ENCODE peak calls at places on chromosomes 4 and X, in ten cellular contexts. Y, S, C, D, U, F, J, Z, I and T are unnamed samples.

GRCh38 chrX:14243823-14244222 is 214.1 kb upstream of the GEMIN8 start:
- DNase-seq in Y (no peak), S (no peak), C (no peak), D (no peak), U (no peak), F (no peak), J (no peak), Z (peak), I (no peak), T (no peak)

GRCh38 chr4:111494971-111495370 is 650.3 kb upstream of the FAM241A start:
- DNase-seq in Y (no peak), S (no peak), C (no peak), D (no peak), U (peak), F (no peak), J (no peak), Z (no peak), I (no peak), T (no peak)

GRCh38 chr4:137083571-137083970 is 448.7 kb downstream of the PCDH18 start:
- DNase-seq in Y (no peak), S (no peak), C (no peak), D (no peak), U (peak), F (no peak), J (no peak), Z (no peak), I (no peak), T (no peak)

GRCh38 chrX:106862972-106863688 is 40.0 kb downstream of the RIPPLY1 start:
- DNase-seq in Y (no peak), S (no peak), C (peak), D (no peak), U (no peak), F (peak), J (no peak), Z (peak), I (peak), T (no peak)

GRCh38 chrX:149461746-149462145 is 43.4 kb downstream of the IDS start:
- DNase-seq in Y (no peak), S (no peak), C (no peak), D (no peak), U (no peak), F (no peak), J (no peak), Z (no peak), I (no peak), T (no peak)

GRCh38 chrX:30301977-30302376 is 7.2 kb downstream of the NR0B1 start:
- DNase-seq in Y (no peak), S (no peak), C (peak), D (no peak), U (no peak), F (peak), J (no peak), Z (no peak), I (no peak), T (no peak)

GRCh38 chr4:39037491-39037825 is 5.2 kb upstream of the TMEM156 start:
- DNase-seq in Y (no peak), S (no peak), C (peak), D (no peak), U (no peak), F (peak), J (no peak), Z (no peak), I (no peak), T (no peak)

GRCh38 chrX:50813843-50814661 is at the start of gene SHROOM4:
- DNase-seq in Y (no peak), S (peak), C (no peak), D (no peak), U (no peak), F (no peak), J (peak), Z (peak), I (no peak), T (peak)

GRCh38 chr4:88600129-88600849 is 8.0 kb downstream of the HERC3 start:
- DNase-seq in Y (peak), S (no peak), C (no peak), D (no peak), U (peak), F (peak), J (no peak), Z (no peak), I (no peak), T (no peak)

GRCh38 chr4:40923326-40924095 is 173.8 kb downstream of the NSUN7 start:
- DNase-seq in Y (no peak), S (no peak), C (no peak), D (no peak), U (no peak), F (no peak), J (no peak), Z (no peak), I (no peak), T (no peak)

GRCh38 chr4:186079698-186080097 is 10.7 kb downstream of the TLR3 start:
- DNase-seq in Y (no peak), S (no peak), C (no peak), D (no peak), U (no peak), F (no peak), J (no peak), Z (no peak), I (no peak), T (no peak)

GRCh38 chr4:32485976-32486375 is 1765.8 kb downstream of the PCDH7 start:
- DNase-seq in Y (no peak), S (no peak), C (no peak), D (no peak), U (no peak), F (no peak), J (no peak), Z (no peak), I (no peak), T (no peak)

GRCh38 chr4:3791910-3792542 is 25.8 kb downstream of the ADRA2C start:
- DNase-seq in Y (no peak), S (no peak), C (peak), D (no peak), U (no peak), F (peak), J (peak), Z (peak), I (no peak), T (peak)

GRCh38 chr4:4320951-4321714 is 31.1 kb downstream of the ZBTB49 start:
- DNase-seq in Y (no peak), S (no peak), C (no peak), D (no peak), U (no peak), F (no peak), J (no peak), Z (no peak), I (no peak), T (no peak)

GRCh38 chr4:145956288-145956890 is 17.8 kb upstream of the ZNF827 start:
- DNase-seq in Y (no peak), S (no peak), C (peak), D (peak), U (no peak), F (peak), J (peak), Z (peak), I (peak), T (peak)

GRCh38 chr4:139735381-139736256 is 70.0 kb downstream of the MGST2 start:
- DNase-seq in Y (no peak), S (peak), C (no peak), D (no peak), U (no peak), F (no peak), J (no peak), Z (peak), I (peak), T (peak)

GRCh38 chr4:16912896-16913295 is 14.5 kb upstream of the LDB2 start:
- DNase-seq in Y (no peak), S (no peak), C (no peak), D (no peak), U (no peak), F (no peak), J (no peak), Z (no peak), I (no peak), T (no peak)

GRCh38 chr4:16915956-16916355 is 17.5 kb upstream of the LDB2 start:
- DNase-seq in Y (no peak), S (no peak), C (no peak), D (no peak), U (no peak), F (no peak), J (no peak), Z (no peak), I (no peak), T (no peak)

GRCh38 chr4:16909245-16909644 is 10.8 kb upstream of the LDB2 start:
- DNase-seq in Y (no peak), S (no peak), C (no peak), D (no peak), U (no peak), F (no peak), J (peak), Z (peak), I (no peak), T (peak)

GRCh38 chr4:16916719-16917337 is 18.4 kb upstream of the LDB2 start:
- DNase-seq in Y (no peak), S (no peak), C (peak), D (peak), U (no peak), F (peak), J (peak), Z (peak), I (peak), T (peak)

DNA sequence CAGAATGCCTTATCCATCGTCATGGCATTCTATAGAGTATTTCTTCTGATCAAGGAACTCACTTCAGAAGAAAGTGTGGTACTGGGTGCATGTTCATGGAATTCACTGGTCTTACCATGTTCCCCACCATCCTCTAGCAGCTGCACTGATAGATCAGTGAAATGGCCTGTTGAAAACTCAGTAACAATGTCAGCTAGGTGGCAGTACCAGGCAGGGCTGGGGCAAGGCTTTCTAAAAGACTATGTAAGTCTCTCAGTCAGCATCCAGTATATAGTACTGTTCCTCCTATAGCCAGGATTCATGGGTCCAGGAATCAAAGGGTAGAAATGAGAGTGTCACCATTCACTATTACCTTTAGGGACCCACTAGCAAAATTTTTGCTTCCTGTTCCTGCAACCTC is 15.8 kb upstream of the LDB2 start:
- DNase-seq in Y (no peak), S (peak), C (no peak), D (no peak), U (no peak), F (no peak), J (no peak), Z (peak), I (no peak), T (no peak)
- TF ChIP-seq CTCF in Y (peak), S (no peak), C (no peak), D (no peak), U (peak), F (no peak), J (peak), Z (no peak), I (no peak), T (no peak)

GRCh38 chrX:154460326-154460725 is 2.2 kb downstream of the PLXNA3 start:
- DNase-seq in Y (no peak), S (no peak), C (no peak), D (no peak), U (no peak), F (no peak), J (no peak), Z (no peak), I (no peak), T (no peak)
- TF ChIP-seq CTCF in Y (peak), S (no peak), C (no peak), D (no peak), U (peak), F (no peak), J (no peak), Z (no peak), I (no peak), T (no peak)

GRCh38 chrX:133852837-133853236 is 132.6 kb downstream of the GPC3 start:
- DNase-seq in Y (no peak), S (no peak), C (no peak), D (no peak), U (no peak), F (no peak), J (no peak), Z (no peak), I (no peak), T (no peak)
- TF ChIP-seq CTCF in Y (no peak), S (no peak), C (no peak), D (no peak), U (no peak), F (no peak), J (no peak), Z (no peak), I (no peak), T (peak)

DNA sequence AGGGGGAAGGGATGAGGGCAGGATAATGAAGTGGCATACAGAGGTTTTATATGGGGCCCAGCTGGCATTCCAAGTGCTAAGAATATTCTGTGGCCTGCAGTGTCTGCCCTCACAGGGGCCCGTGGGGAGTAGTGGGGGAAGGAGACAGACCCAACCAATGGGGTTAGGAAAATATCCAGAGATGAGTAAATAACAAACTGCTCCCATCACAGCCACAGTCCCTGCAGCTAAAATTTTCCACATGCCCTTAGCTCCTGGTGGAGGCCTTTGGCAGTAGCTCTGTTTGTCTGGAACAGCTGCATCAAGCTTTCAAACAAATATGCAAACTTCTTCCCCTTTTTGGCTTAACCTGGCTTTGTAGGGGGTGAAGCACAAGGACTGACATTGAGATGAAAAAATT is 3.1 kb downstream of the SRPX2 start:
- DNase-seq in Y (no peak), S (no peak), C (no peak), D (no peak), U (no peak), F (no peak), J (peak), Z (no peak), I (no peak), T (no peak)
- TF ChIP-seq CTCF in Y (peak), S (peak), C (no peak), D (no peak), U (no peak), F (no peak), J (no peak), Z (no peak), I (no peak), T (no peak)